ENCODE peak calls at places on chromosomes 16 and 17, in ten cellular contexts. One of them, this sample, is unnamed.
A peak's percentile ranks its signal among the peaks of the same experiment; 100 is the strongest.

GRCh38 chr17:47967607-47968252 is 3.2 kb upstream of the CDK5RAP3 start:
- DNase-seq in kidney: no peak
- DNase-seq in mucosa of descending colon: peak; percentile 38
- DNase-seq in endothelial cell: no peak
- DNase-seq in lower leg skin: no peak
- DNase-seq in bronchial epithelial cell: peak; percentile 91
- DNase-seq in ascending aorta: no peak
- DNase-seq in fibroblast of pulmonary artery: peak; percentile 70
- DNase-seq in neural crest cell: no peak
- DNase-seq in transverse colon: peak; percentile 60
- DNase-seq in this sample: no peak

GRCh38 chr17:48883171-48883570 is 9.4 kb upstream of the ATP5MC1 start:
- DNase-seq in kidney: no peak
- DNase-seq in mucosa of descending colon: no peak
- DNase-seq in endothelial cell: no peak
- DNase-seq in lower leg skin: no peak
- DNase-seq in bronchial epithelial cell: no peak
- DNase-seq in ascending aorta: no peak
- DNase-seq in fibroblast of pulmonary artery: no peak
- DNase-seq in neural crest cell: no peak
- DNase-seq in transverse colon: no peak
- DNase-seq in this sample: no peak

GRCh38 chr16:48444574-48444973 is 59.4 kb upstream of the SIAH1 start:
- DNase-seq in kidney: no peak
- DNase-seq in mucosa of descending colon: no peak
- DNase-seq in endothelial cell: no peak
- DNase-seq in lower leg skin: no peak
- DNase-seq in bronchial epithelial cell: peak; percentile 94
- DNase-seq in ascending aorta: no peak
- DNase-seq in fibroblast of pulmonary artery: peak; percentile 93
- DNase-seq in neural crest cell: no peak
- DNase-seq in transverse colon: no peak
- DNase-seq in this sample: no peak

GRCh38 chr16:26877421-26877820 is 189.3 kb upstream of the C16orf82 start:
- DNase-seq in kidney: no peak
- DNase-seq in mucosa of descending colon: no peak
- DNase-seq in endothelial cell: no peak
- DNase-seq in lower leg skin: no peak
- DNase-seq in bronchial epithelial cell: no peak
- DNase-seq in ascending aorta: no peak
- DNase-seq in fibroblast of pulmonary artery: no peak
- DNase-seq in neural crest cell: no peak
- DNase-seq in transverse colon: no peak
- DNase-seq in this sample: no peak

GRCh38 chr17:38869647-38870258 is at the start of gene LASP1:
- DNase-seq in kidney: peak; percentile 97
- DNase-seq in mucosa of descending colon: peak; percentile 93
- DNase-seq in endothelial cell: peak; percentile 86
- DNase-seq in lower leg skin: peak; percentile 82
- DNase-seq in bronchial epithelial cell: peak; percentile 67
- DNase-seq in ascending aorta: peak; percentile 54
- DNase-seq in fibroblast of pulmonary artery: peak; percentile 89
- DNase-seq in neural crest cell: peak; percentile 79
- DNase-seq in transverse colon: peak; percentile 93
- DNase-seq in this sample: peak; percentile 84

GRCh38 chr16:24052466-24053324 is 203.4 kb upstream of the CACNG3 start:
- DNase-seq in kidney: no peak
- DNase-seq in mucosa of descending colon: no peak
- DNase-seq in endothelial cell: no peak
- DNase-seq in lower leg skin: no peak
- DNase-seq in bronchial epithelial cell: no peak
- DNase-seq in ascending aorta: no peak
- DNase-seq in fibroblast of pulmonary artery: no peak
- DNase-seq in neural crest cell: no peak
- DNase-seq in transverse colon: no peak
- DNase-seq in this sample: no peak

GRCh38 chr16:3774156-3774767 is 56.9 kb upstream of the TRAP1 start:
- DNase-seq in kidney: no peak
- DNase-seq in mucosa of descending colon: no peak
- DNase-seq in endothelial cell: no peak
- DNase-seq in lower leg skin: no peak
- DNase-seq in bronchial epithelial cell: no peak
- DNase-seq in ascending aorta: no peak
- DNase-seq in fibroblast of pulmonary artery: peak; percentile 47
- DNase-seq in neural crest cell: no peak
- DNase-seq in transverse colon: no peak
- DNase-seq in this sample: no peak

GRCh38 chr16:31513126-31513525 is 4.9 kb upstream of the RUSF1 start:
- DNase-seq in kidney: no peak
- DNase-seq in mucosa of descending colon: no peak
- DNase-seq in endothelial cell: no peak
- DNase-seq in lower leg skin: no peak
- DNase-seq in bronchial epithelial cell: peak; percentile 72
- DNase-seq in ascending aorta: no peak
- DNase-seq in fibroblast of pulmonary artery: peak; percentile 42
- DNase-seq in neural crest cell: no peak
- DNase-seq in transverse colon: no peak
- DNase-seq in this sample: no peak

GRCh38 chr16:19137621-19138128 is 23.9 kb downstream of the ITPRIPL2 start:
- DNase-seq in kidney: no peak
- DNase-seq in mucosa of descending colon: no peak
- DNase-seq in endothelial cell: no peak
- DNase-seq in lower leg skin: no peak
- DNase-seq in bronchial epithelial cell: no peak
- DNase-seq in ascending aorta: no peak
- DNase-seq in fibroblast of pulmonary artery: no peak
- DNase-seq in neural crest cell: no peak
- DNase-seq in transverse colon: no peak
- DNase-seq in this sample: no peak

GRCh38 chr16:82195917-82196494 is 26.0 kb upstream of the MPHOSPH6 start:
- DNase-seq in kidney: no peak
- DNase-seq in mucosa of descending colon: no peak
- DNase-seq in endothelial cell: no peak
- DNase-seq in lower leg skin: no peak
- DNase-seq in bronchial epithelial cell: no peak
- DNase-seq in ascending aorta: no peak
- DNase-seq in fibroblast of pulmonary artery: peak; percentile 96
- DNase-seq in neural crest cell: no peak
- DNase-seq in transverse colon: no peak
- DNase-seq in this sample: no peak

GRCh38 chr16:89313583-89313982 is 96.1 kb downstream of the ZNF778 start:
- DNase-seq in kidney: no peak
- DNase-seq in mucosa of descending colon: no peak
- DNase-seq in endothelial cell: no peak
- DNase-seq in lower leg skin: no peak
- DNase-seq in bronchial epithelial cell: no peak
- DNase-seq in ascending aorta: no peak
- DNase-seq in fibroblast of pulmonary artery: no peak
- DNase-seq in neural crest cell: no peak
- DNase-seq in transverse colon: no peak
- DNase-seq in this sample: no peak

GRCh38 chr17:21705021-21705601 is 12.8 kb downstream of the KCNJ18 start:
- DNase-seq in kidney: peak; percentile 49
- DNase-seq in mucosa of descending colon: no peak
- DNase-seq in endothelial cell: no peak
- DNase-seq in lower leg skin: no peak
- DNase-seq in bronchial epithelial cell: no peak
- DNase-seq in ascending aorta: no peak
- DNase-seq in fibroblast of pulmonary artery: no peak
- DNase-seq in neural crest cell: no peak
- DNase-seq in transverse colon: no peak
- DNase-seq in this sample: no peak

GRCh38 chr17:14356043-14356637 is 55.3 kb downstream of the HS3ST3B1 start:
- DNase-seq in kidney: no peak
- DNase-seq in mucosa of descending colon: no peak
- DNase-seq in endothelial cell: no peak
- DNase-seq in lower leg skin: no peak
- DNase-seq in bronchial epithelial cell: no peak
- DNase-seq in ascending aorta: no peak
- DNase-seq in fibroblast of pulmonary artery: no peak
- DNase-seq in neural crest cell: no peak
- DNase-seq in transverse colon: no peak
- DNase-seq in this sample: no peak

GRCh38 chr16:73059779-73060178 is 11.9 kb upstream of the ZFHX3 start:
- DNase-seq in kidney: no peak
- DNase-seq in mucosa of descending colon: no peak
- DNase-seq in endothelial cell: no peak
- DNase-seq in lower leg skin: no peak
- DNase-seq in bronchial epithelial cell: no peak
- DNase-seq in ascending aorta: no peak
- DNase-seq in fibroblast of pulmonary artery: no peak
- DNase-seq in neural crest cell: no peak
- DNase-seq in transverse colon: no peak
- DNase-seq in this sample: no peak

DNA sequence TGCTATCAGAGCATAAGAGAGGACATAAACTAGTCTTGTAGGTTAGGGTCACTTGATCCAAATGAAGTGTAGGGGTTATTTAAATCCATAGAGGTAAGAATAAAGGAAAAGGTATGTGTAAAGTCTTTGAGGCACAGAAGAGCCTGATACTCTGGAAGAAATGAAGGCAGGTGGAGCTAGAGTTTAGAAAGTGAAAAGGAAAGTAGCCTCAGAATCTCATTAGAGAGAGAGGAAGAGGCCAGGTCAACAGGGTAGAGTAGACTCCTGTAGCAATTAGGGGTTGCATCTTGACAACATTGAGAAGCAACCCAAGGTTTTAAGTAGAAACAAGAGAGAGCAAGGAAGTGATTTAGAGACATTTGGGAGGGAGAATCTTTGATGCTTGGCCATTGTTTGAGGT is 235.2 kb upstream of the SOX9 start:
- DNase-seq in kidney: no peak
- DNase-seq in mucosa of descending colon: no peak
- DNase-seq in endothelial cell: no peak
- DNase-seq in lower leg skin: no peak
- DNase-seq in bronchial epithelial cell: no peak
- DNase-seq in ascending aorta: no peak
- DNase-seq in fibroblast of pulmonary artery: no peak
- DNase-seq in neural crest cell: no peak
- DNase-seq in transverse colon: no peak
- DNase-seq in this sample: no peak
- TF ChIP-seq CTCF in kidney: no peak
- TF ChIP-seq CTCF in mucosa of descending colon: no peak
- TF ChIP-seq CTCF in endothelial cell: no peak
- TF ChIP-seq CTCF in lower leg skin: no peak
- TF ChIP-seq CTCF in bronchial epithelial cell: no peak
- TF ChIP-seq CTCF in ascending aorta: no peak
- TF ChIP-seq CTCF in fibroblast of pulmonary artery: no peak
- TF ChIP-seq CTCF in neural crest cell: no peak
- TF ChIP-seq CTCF in transverse colon: no peak
- TF ChIP-seq CTCF in this sample: no peak

GRCh38 chr17:6752068-6752909 is 3.6 kb upstream of the XAF1 start:
- DNase-seq in kidney: no peak
- DNase-seq in mucosa of descending colon: peak; percentile 24
- DNase-seq in endothelial cell: no peak
- DNase-seq in lower leg skin: peak; percentile 76
- DNase-seq in bronchial epithelial cell: peak; percentile 93
- DNase-seq in ascending aorta: peak; percentile 31
- DNase-seq in fibroblast of pulmonary artery: peak; percentile 100
- DNase-seq in neural crest cell: no peak
- DNase-seq in transverse colon: peak; percentile 23
- DNase-seq in this sample: no peak
- TF ChIP-seq CTCF in kidney: no peak
- TF ChIP-seq CTCF in mucosa of descending colon: no peak
- TF ChIP-seq CTCF in endothelial cell: no peak
- TF ChIP-seq CTCF in lower leg skin: no peak
- TF ChIP-seq CTCF in bronchial epithelial cell: no peak
- TF ChIP-seq CTCF in ascending aorta: no peak
- TF ChIP-seq CTCF in fibroblast of pulmonary artery: no peak
- TF ChIP-seq CTCF in neural crest cell: no peak
- TF ChIP-seq CTCF in transverse colon: no peak
- TF ChIP-seq CTCF in this sample: no peak

DNA sequence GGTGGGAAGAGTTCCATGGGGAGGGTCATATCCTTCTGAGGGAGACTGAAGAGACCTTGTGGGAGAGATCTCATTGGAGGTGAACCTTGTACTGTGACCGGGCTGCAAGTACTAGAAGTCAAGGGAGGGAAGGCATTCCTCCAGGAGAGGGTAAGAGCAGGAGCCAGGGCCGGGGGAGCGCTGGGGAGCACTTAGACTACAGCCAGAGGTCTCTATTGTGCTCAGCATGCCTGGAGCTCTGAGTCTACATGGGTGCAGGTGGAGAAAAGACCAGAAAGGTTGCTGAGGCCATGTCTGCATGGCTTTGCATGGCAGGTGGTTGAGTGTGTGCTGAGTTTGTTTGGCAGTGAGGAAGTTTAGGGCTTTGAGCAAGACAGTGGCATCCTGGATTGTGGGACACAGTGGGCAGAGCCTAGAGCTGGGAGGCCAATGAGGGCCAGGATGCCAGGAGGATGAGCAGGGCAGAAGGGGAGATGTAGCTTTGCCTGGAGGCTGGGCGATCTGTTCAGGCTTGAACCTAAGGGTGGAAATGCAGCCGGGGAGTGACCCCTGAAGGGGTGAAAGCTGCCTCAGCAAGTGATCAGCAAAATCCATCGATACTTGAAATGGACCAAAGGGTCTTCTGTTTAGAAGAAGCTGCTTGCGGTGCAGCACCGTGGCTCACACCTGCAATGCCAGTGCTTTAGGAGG is 317.4 kb upstream of the TNRC6C start:
- DNase-seq in kidney: no peak
- DNase-seq in mucosa of descending colon: no peak
- DNase-seq in endothelial cell: no peak
- DNase-seq in lower leg skin: no peak
- DNase-seq in bronchial epithelial cell: no peak
- DNase-seq in ascending aorta: no peak
- DNase-seq in fibroblast of pulmonary artery: no peak
- DNase-seq in neural crest cell: no peak
- DNase-seq in transverse colon: no peak
- DNase-seq in this sample: no peak
- TF ChIP-seq CTCF in kidney: no peak
- TF ChIP-seq CTCF in mucosa of descending colon: no peak
- TF ChIP-seq CTCF in endothelial cell: no peak
- TF ChIP-seq CTCF in lower leg skin: no peak
- TF ChIP-seq CTCF in bronchial epithelial cell: no peak
- TF ChIP-seq CTCF in ascending aorta: no peak
- TF ChIP-seq CTCF in fibroblast of pulmonary artery: no peak
- TF ChIP-seq CTCF in neural crest cell: no peak
- TF ChIP-seq CTCF in transverse colon: no peak
- TF ChIP-seq CTCF in this sample: no peak

DNA sequence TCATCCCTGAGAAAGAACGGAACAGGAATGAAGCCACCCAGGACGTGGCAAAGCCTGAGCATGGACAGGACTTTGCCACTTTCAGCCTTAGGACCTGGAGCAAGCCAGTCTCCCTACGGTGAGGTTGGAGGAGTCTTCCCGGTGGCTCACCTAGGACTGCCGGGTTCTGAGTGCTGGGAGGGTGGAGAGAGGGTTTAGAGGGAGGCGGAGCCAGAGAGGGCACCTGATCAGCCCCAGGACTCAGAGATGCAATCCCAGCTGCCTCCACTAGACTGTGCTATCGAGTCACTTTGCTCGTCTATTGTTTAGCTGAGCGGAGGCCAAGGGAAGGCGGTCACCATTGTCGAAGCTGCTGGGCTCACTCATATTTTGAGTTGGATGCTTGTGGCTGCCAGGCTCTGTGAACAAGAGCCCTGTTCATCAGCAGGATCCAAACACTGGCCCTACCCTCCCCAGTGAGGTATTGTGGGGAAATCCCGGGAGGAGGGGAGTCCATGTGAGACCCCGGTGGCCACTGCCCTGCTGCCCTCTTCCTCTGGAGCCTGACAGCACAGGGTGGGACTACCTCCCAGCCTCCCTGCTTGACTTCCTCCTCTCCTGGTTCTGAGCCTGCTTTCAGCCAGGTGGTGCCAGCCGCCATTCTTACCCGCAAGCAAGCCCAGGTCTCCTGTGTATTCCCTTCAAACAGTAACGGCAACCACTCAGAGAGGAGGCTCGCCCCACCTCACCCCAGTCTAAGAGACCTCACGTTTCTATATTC is 7.0 kb downstream of the KRT14 start:
- DNase-seq in kidney: peak; percentile 83
- DNase-seq in mucosa of descending colon: peak; percentile 94
- DNase-seq in endothelial cell: peak; percentile 95
- DNase-seq in lower leg skin: peak; percentile 89
- DNase-seq in bronchial epithelial cell: peak; percentile 94
- DNase-seq in ascending aorta: peak; percentile 30
- DNase-seq in fibroblast of pulmonary artery: peak; percentile 81
- DNase-seq in neural crest cell: peak; percentile 90
- DNase-seq in transverse colon: peak; percentile 93
- DNase-seq in this sample: no peak
- TF ChIP-seq CTCF in kidney: peak; percentile 80
- TF ChIP-seq CTCF in mucosa of descending colon: peak; percentile 76
- TF ChIP-seq CTCF in endothelial cell: peak; percentile 87
- TF ChIP-seq CTCF in lower leg skin: no peak
- TF ChIP-seq CTCF in bronchial epithelial cell: peak; percentile 99
- TF ChIP-seq CTCF in ascending aorta: peak; percentile 82
- TF ChIP-seq CTCF in fibroblast of pulmonary artery: peak; percentile 95
- TF ChIP-seq CTCF in neural crest cell: peak; percentile 75
- TF ChIP-seq CTCF in transverse colon: peak; percentile 91
- TF ChIP-seq CTCF in this sample: peak; percentile 73

This sample was measured in CD14-positive monocyte.